ENCODE peak calls at places on chromosomes 7 and 10, in ten cellular contexts. One of them, this sample, is unnamed.

GRCh38 chr10:527416-527815 is 162.1 kb downstream of the DIP2C start:
- DNase-seq in activated CD4-positive, alpha-beta T cell treated with anti-CD3 and anti-CD28 coated beads for 36 hours: no peak
- DNase-seq in colonic mucosa: no peak
- DNase-seq in neuronal stem cell: no peak
- DNase-seq in NCI-H146: no peak
- DNase-seq in pons: no peak
- DNase-seq in HS-5: no peak
- DNase-seq in naive thymus-derived CD8-positive, alpha-beta T cell: no peak
- DNase-seq in GM23248: no peak
- DNase-seq in NCI-H1105: no peak
- DNase-seq in this sample: no peak

GRCh38 chr7:25813381-25813780 is 338.6 kb upstream of the NFE2L3 start:
- DNase-seq in activated CD4-positive, alpha-beta T cell treated with anti-CD3 and anti-CD28 coated beads for 36 hours: no peak
- DNase-seq in colonic mucosa: no peak
- DNase-seq in neuronal stem cell: no peak
- DNase-seq in NCI-H146: no peak
- DNase-seq in pons: no peak
- DNase-seq in HS-5: no peak
- DNase-seq in naive thymus-derived CD8-positive, alpha-beta T cell: no peak
- DNase-seq in GM23248: no peak
- DNase-seq in NCI-H1105: no peak
- DNase-seq in this sample: no peak

GRCh38 chr7:40008218-40008815 is 58.3 kb downstream of the CDK13 start:
- DNase-seq in activated CD4-positive, alpha-beta T cell treated with anti-CD3 and anti-CD28 coated beads for 36 hours: no peak
- DNase-seq in colonic mucosa: no peak
- DNase-seq in neuronal stem cell: no peak
- DNase-seq in NCI-H146: no peak
- DNase-seq in pons: no peak
- DNase-seq in HS-5: no peak
- DNase-seq in naive thymus-derived CD8-positive, alpha-beta T cell: no peak
- DNase-seq in GM23248: peak
- DNase-seq in NCI-H1105: no peak
- DNase-seq in this sample: no peak

GRCh38 chr7:33143996-33144718 is 14.8 kb downstream of the BBS9 start:
- DNase-seq in activated CD4-positive, alpha-beta T cell treated with anti-CD3 and anti-CD28 coated beads for 36 hours: no peak
- DNase-seq in colonic mucosa: no peak
- DNase-seq in neuronal stem cell: no peak
- DNase-seq in NCI-H146: no peak
- DNase-seq in pons: peak
- DNase-seq in HS-5: no peak
- DNase-seq in naive thymus-derived CD8-positive, alpha-beta T cell: no peak
- DNase-seq in GM23248: peak
- DNase-seq in NCI-H1105: no peak
- DNase-seq in this sample: no peak

GRCh38 chr7:94529516-94529915 is 19.9 kb downstream of the CASD1 start:
- DNase-seq in activated CD4-positive, alpha-beta T cell treated with anti-CD3 and anti-CD28 coated beads for 36 hours: no peak
- DNase-seq in colonic mucosa: no peak
- DNase-seq in neuronal stem cell: no peak
- DNase-seq in NCI-H146: no peak
- DNase-seq in pons: no peak
- DNase-seq in HS-5: peak
- DNase-seq in naive thymus-derived CD8-positive, alpha-beta T cell: no peak
- DNase-seq in GM23248: peak
- DNase-seq in NCI-H1105: no peak
- DNase-seq in this sample: no peak

GRCh38 chr10:110355181-110355831 is 50.6 kb upstream of the SMNDC1 start:
- DNase-seq in activated CD4-positive, alpha-beta T cell treated with anti-CD3 and anti-CD28 coated beads for 36 hours: peak
- DNase-seq in colonic mucosa: no peak
- DNase-seq in neuronal stem cell: no peak
- DNase-seq in NCI-H146: no peak
- DNase-seq in pons: no peak
- DNase-seq in HS-5: no peak
- DNase-seq in naive thymus-derived CD8-positive, alpha-beta T cell: no peak
- DNase-seq in GM23248: no peak
- DNase-seq in NCI-H1105: no peak
- DNase-seq in this sample: no peak

GRCh38 chr10:119737827-119738226 is 12.0 kb downstream of the INPP5F start:
- DNase-seq in activated CD4-positive, alpha-beta T cell treated with anti-CD3 and anti-CD28 coated beads for 36 hours: peak
- DNase-seq in colonic mucosa: peak
- DNase-seq in neuronal stem cell: no peak
- DNase-seq in NCI-H146: no peak
- DNase-seq in pons: no peak
- DNase-seq in HS-5: peak
- DNase-seq in naive thymus-derived CD8-positive, alpha-beta T cell: no peak
- DNase-seq in GM23248: peak
- DNase-seq in NCI-H1105: no peak
- DNase-seq in this sample: no peak

GRCh38 chr10:104234934-104235333 is 2.8 kb upstream of the CFAP43 start:
- DNase-seq in activated CD4-positive, alpha-beta T cell treated with anti-CD3 and anti-CD28 coated beads for 36 hours: no peak
- DNase-seq in colonic mucosa: no peak
- DNase-seq in neuronal stem cell: no peak
- DNase-seq in NCI-H146: no peak
- DNase-seq in pons: no peak
- DNase-seq in HS-5: no peak
- DNase-seq in naive thymus-derived CD8-positive, alpha-beta T cell: no peak
- DNase-seq in GM23248: no peak
- DNase-seq in NCI-H1105: no peak
- DNase-seq in this sample: no peak

GRCh38 chr7:40655426-40655825 is 520.6 kb downstream of the SUGCT start:
- DNase-seq in activated CD4-positive, alpha-beta T cell treated with anti-CD3 and anti-CD28 coated beads for 36 hours: no peak
- DNase-seq in colonic mucosa: no peak
- DNase-seq in neuronal stem cell: no peak
- DNase-seq in NCI-H146: no peak
- DNase-seq in pons: no peak
- DNase-seq in HS-5: no peak
- DNase-seq in naive thymus-derived CD8-positive, alpha-beta T cell: no peak
- DNase-seq in GM23248: no peak
- DNase-seq in NCI-H1105: no peak
- DNase-seq in this sample: no peak

GRCh38 chr10:73823391-73823790 is 12.0 kb upstream of the NDST2 start:
- DNase-seq in activated CD4-positive, alpha-beta T cell treated with anti-CD3 and anti-CD28 coated beads for 36 hours: no peak
- DNase-seq in colonic mucosa: no peak
- DNase-seq in neuronal stem cell: no peak
- DNase-seq in NCI-H146: no peak
- DNase-seq in pons: no peak
- DNase-seq in HS-5: no peak
- DNase-seq in naive thymus-derived CD8-positive, alpha-beta T cell: no peak
- DNase-seq in GM23248: no peak
- DNase-seq in NCI-H1105: no peak
- DNase-seq in this sample: no peak

GRCh38 chr7:41709621-41710020 is 6.7 kb upstream of the INHBA start:
- DNase-seq in activated CD4-positive, alpha-beta T cell treated with anti-CD3 and anti-CD28 coated beads for 36 hours: no peak
- DNase-seq in colonic mucosa: no peak
- DNase-seq in neuronal stem cell: no peak
- DNase-seq in NCI-H146: no peak
- DNase-seq in pons: no peak
- DNase-seq in HS-5: peak
- DNase-seq in naive thymus-derived CD8-positive, alpha-beta T cell: no peak
- DNase-seq in GM23248: peak
- DNase-seq in NCI-H1105: no peak
- DNase-seq in this sample: no peak

GRCh38 chr7:104883718-104884452 is 130.1 kb upstream of the KMT2E start:
- DNase-seq in activated CD4-positive, alpha-beta T cell treated with anti-CD3 and anti-CD28 coated beads for 36 hours: peak
- DNase-seq in colonic mucosa: peak
- DNase-seq in neuronal stem cell: peak
- DNase-seq in NCI-H146: peak
- DNase-seq in pons: peak
- DNase-seq in HS-5: peak
- DNase-seq in naive thymus-derived CD8-positive, alpha-beta T cell: peak
- DNase-seq in GM23248: peak
- DNase-seq in NCI-H1105: peak
- DNase-seq in this sample: peak

GRCh38 chr7:31051598-31052503 is at the start of gene ADCYAP1R1:
- DNase-seq in activated CD4-positive, alpha-beta T cell treated with anti-CD3 and anti-CD28 coated beads for 36 hours: no peak
- DNase-seq in colonic mucosa: no peak
- DNase-seq in neuronal stem cell: peak
- DNase-seq in NCI-H146: no peak
- DNase-seq in pons: no peak
- DNase-seq in HS-5: no peak
- DNase-seq in naive thymus-derived CD8-positive, alpha-beta T cell: no peak
- DNase-seq in GM23248: no peak
- DNase-seq in NCI-H1105: no peak
- DNase-seq in this sample: no peak

This sample was measured in KG1.